ENCODE peak calls at places on chromosomes 1 and 21, in five cellular contexts. One of them, this sample, is unnamed.

GRCh38 chr1:154870734-154871133 is 653 bp upstream of the KCNN3 start:
- DNase-seq in NAMALWA: no peak
- DNase-seq in Calu3: no peak
- DNase-seq in brain microvascular endothelial cell: no peak
- DNase-seq in ecto neural progenitor cell: no peak
- DNase-seq in this sample: no peak

GRCh38 chr1:66396212-66396890 is 137.6 kb upstream of the SGIP1 start:
- DNase-seq in NAMALWA: no peak
- DNase-seq in Calu3: no peak
- DNase-seq in brain microvascular endothelial cell: no peak
- DNase-seq in ecto neural progenitor cell: no peak
- DNase-seq in this sample: no peak

GRCh38 chr1:112818990-112819689 is 104.0 kb upstream of the PPM1J start:
- DNase-seq in NAMALWA: no peak
- DNase-seq in Calu3: no peak
- DNase-seq in brain microvascular endothelial cell: peak
- DNase-seq in ecto neural progenitor cell: no peak
- DNase-seq in this sample: no peak

GRCh38 chr21:32457360-32457840 is 44.9 kb downstream of the EVA1C start:
- DNase-seq in NAMALWA: no peak
- DNase-seq in Calu3: peak
- DNase-seq in brain microvascular endothelial cell: no peak
- DNase-seq in ecto neural progenitor cell: no peak
- DNase-seq in this sample: no peak

GRCh38 chr1:220775238-220775853 is 11.4 kb upstream of the MTARC1 start:
- DNase-seq in NAMALWA: peak
- DNase-seq in Calu3: peak
- DNase-seq in brain microvascular endothelial cell: peak
- DNase-seq in ecto neural progenitor cell: peak
- DNase-seq in this sample: peak

GRCh38 chr1:233668725-233669294 is 54.9 kb downstream of the KCNK1 start:
- DNase-seq in NAMALWA: no peak
- DNase-seq in Calu3: peak
- DNase-seq in brain microvascular endothelial cell: no peak
- DNase-seq in ecto neural progenitor cell: no peak
- DNase-seq in this sample: peak

GRCh38 chr21:30446969-30447368 is 6.9 kb downstream of the KRTAP15-1 start:
- DNase-seq in NAMALWA: no peak
- DNase-seq in Calu3: no peak
- DNase-seq in brain microvascular endothelial cell: no peak
- DNase-seq in ecto neural progenitor cell: no peak
- DNase-seq in this sample: no peak

GRCh38 chr1:71986181-71986580 is 296.2 kb downstream of the NEGR1 start:
- DNase-seq in NAMALWA: no peak
- DNase-seq in Calu3: no peak
- DNase-seq in brain microvascular endothelial cell: no peak
- DNase-seq in ecto neural progenitor cell: no peak
- DNase-seq in this sample: no peak

GRCh38 chr1:98048234-98048633 is 127.4 kb upstream of the DPYD start:
- DNase-seq in NAMALWA: peak
- DNase-seq in Calu3: peak
- DNase-seq in brain microvascular endothelial cell: peak
- DNase-seq in ecto neural progenitor cell: peak
- DNase-seq in this sample: peak

GRCh38 chr1:6614019-6614952 is 755 bp downstream of the PHF13 start:
- DNase-seq in NAMALWA: peak
- DNase-seq in Calu3: peak
- DNase-seq in brain microvascular endothelial cell: no peak
- DNase-seq in ecto neural progenitor cell: peak
- DNase-seq in this sample: peak

GRCh38 chr1:117077267-117077666 is 17.1 kb downstream of the TTF2 start:
- DNase-seq in NAMALWA: no peak
- DNase-seq in Calu3: no peak
- DNase-seq in brain microvascular endothelial cell: peak
- DNase-seq in ecto neural progenitor cell: no peak
- DNase-seq in this sample: peak

GRCh38 chr1:36783475-36783874 is 250.8 kb downstream of the GRIK3 start:
- DNase-seq in NAMALWA: no peak
- DNase-seq in Calu3: no peak
- DNase-seq in brain microvascular endothelial cell: no peak
- DNase-seq in ecto neural progenitor cell: no peak
- DNase-seq in this sample: no peak

GRCh38 chr1:220528679-220529529 is 968 bp downstream of the MARK1 start:
- DNase-seq in NAMALWA: no peak
- DNase-seq in Calu3: peak
- DNase-seq in brain microvascular endothelial cell: no peak
- DNase-seq in ecto neural progenitor cell: peak
- DNase-seq in this sample: no peak

GRCh38 chr1:41515131-41515678 is 30.7 kb upstream of the EDN2 start:
- DNase-seq in NAMALWA: no peak
- DNase-seq in Calu3: peak
- DNase-seq in brain microvascular endothelial cell: no peak
- DNase-seq in ecto neural progenitor cell: no peak
- DNase-seq in this sample: no peak